ENCODE peak calls at places on chromosomes 4 and X, in ten cellular contexts. O is WTC11; S is bronchial epithelial cell; C is endothelial cell; F is upper lobe of left lung; X is CD8-positive, alpha-beta T cell; N is cardiac fibroblast; E is fibroblast of pulmonary artery; R is Caco-2; Z is CD4-positive, alpha-beta T cell. H is an unnamed sample.

GRCh38 chr4:82852751-82853053 is 38.3 kb downstream of the SEC31A start:
- DNase-seq in O (no peak), S (no peak), C (no peak), F (no peak), X (no peak), N (no peak), E (no peak), R (peak), Z (no peak), H (no peak)

GRCh38 chrX:1596676-1597344 is 5.4 kb downstream of the AKAP17A start:
- DNase-seq in O (no peak), S (no peak), C (no peak), F (no peak), X (no peak), N (no peak), E (no peak), R (no peak), Z (no peak), H (peak)

GRCh38 chr4:43379001-43379400 is 486.5 kb downstream of the GRXCR1 start:
- DNase-seq in O (no peak), S (no peak), C (no peak), F (no peak), X (no peak), N (no peak), E (no peak), R (no peak), Z (no peak), H (no peak)

GRCh38 chr4:127870688-127871087 is 10.0 kb upstream of the PLK4 start:
- DNase-seq in O (no peak), S (peak), C (no peak), F (no peak), X (no peak), N (peak), E (peak), R (no peak), Z (no peak), H (no peak)

GRCh38 chrX:13252726-13253125 is 67.1 kb downstream of the ATXN3L start:
- DNase-seq in O (no peak), S (no peak), C (no peak), F (no peak), X (no peak), N (no peak), E (no peak), R (no peak), Z (no peak), H (no peak)

GRCh38 chr4:28916585-28916984 is 1803.6 kb upstream of the PCDH7 start:
- DNase-seq in O (no peak), S (no peak), C (no peak), F (no peak), X (no peak), N (no peak), E (no peak), R (no peak), Z (no peak), H (no peak)

GRCh38 chr4:120163895-120164294 is 97.2 kb upstream of the MAD2L1 start:
- DNase-seq in O (no peak), S (no peak), C (no peak), F (no peak), X (no peak), N (no peak), E (no peak), R (no peak), Z (no peak), H (no peak)

GRCh38 chr4:128275351-128275750 is 12.3 kb downstream of the PGRMC2 start:
- DNase-seq in O (no peak), S (peak), C (no peak), F (no peak), X (no peak), N (no peak), E (no peak), R (no peak), Z (no peak), H (no peak)

GRCh38 chrX:125289209-125289608 is 30.5 kb upstream of the TEX13C start:
- DNase-seq in O (no peak), S (no peak), C (no peak), F (no peak), X (no peak), N (no peak), E (no peak), R (no peak), Z (no peak), H (no peak)

GRCh38 chr4:164952551-164952950 is 24.9 kb downstream of the TRIM61 start:
- DNase-seq in O (no peak), S (no peak), C (no peak), F (no peak), X (no peak), N (no peak), E (no peak), R (no peak), Z (no peak), H (no peak)

GRCh38 chr4:133483600-133484246 is 334.6 kb downstream of the PCDH10 start:
- DNase-seq in O (no peak), S (peak), C (peak), F (no peak), X (no peak), N (peak), E (peak), R (peak), Z (no peak), H (no peak)

GRCh38 chr4:1569461-1570151 is 114.5 kb downstream of the FAM53A start:
- DNase-seq in O (peak), S (no peak), C (no peak), F (peak), X (no peak), N (no peak), E (no peak), R (no peak), Z (no peak), H (no peak)

GRCh38 chr4:27916432-27917184 is 1056.0 kb downstream of the STIM2 start:
- DNase-seq in O (no peak), S (no peak), C (no peak), F (no peak), X (no peak), N (no peak), E (no peak), R (no peak), Z (no peak), H (no peak)

GRCh38 chrX:102154900-102155805 is 624 bp downstream of the BEX5 start:
- DNase-seq in O (no peak), S (peak), C (peak), F (no peak), X (no peak), N (no peak), E (no peak), R (no peak), Z (peak), H (no peak)

GRCh38 chr4:143036443-143036842 is 148.3 kb upstream of the USP38 start:
- DNase-seq in O (no peak), S (no peak), C (no peak), F (no peak), X (no peak), N (no peak), E (no peak), R (no peak), Z (no peak), H (no peak)

GRCh38 chrX:13295841-13296240 is 24.0 kb downstream of the ATXN3L start:
- DNase-seq in O (no peak), S (peak), C (no peak), F (no peak), X (no peak), N (no peak), E (no peak), R (no peak), Z (no peak), H (no peak)

GRCh38 chr4:144294211-144294610 is 153.7 kb upstream of the GYPA start:
- DNase-seq in O (no peak), S (peak), C (no peak), F (no peak), X (no peak), N (no peak), E (no peak), R (no peak), Z (no peak), H (no peak)
- TF ChIP-seq CTCF in O (no peak), S (no peak), C (no peak), F (no peak), X (no peak), N (no peak), E (no peak), R (no peak), Z (no peak), H (no peak)

DNA sequence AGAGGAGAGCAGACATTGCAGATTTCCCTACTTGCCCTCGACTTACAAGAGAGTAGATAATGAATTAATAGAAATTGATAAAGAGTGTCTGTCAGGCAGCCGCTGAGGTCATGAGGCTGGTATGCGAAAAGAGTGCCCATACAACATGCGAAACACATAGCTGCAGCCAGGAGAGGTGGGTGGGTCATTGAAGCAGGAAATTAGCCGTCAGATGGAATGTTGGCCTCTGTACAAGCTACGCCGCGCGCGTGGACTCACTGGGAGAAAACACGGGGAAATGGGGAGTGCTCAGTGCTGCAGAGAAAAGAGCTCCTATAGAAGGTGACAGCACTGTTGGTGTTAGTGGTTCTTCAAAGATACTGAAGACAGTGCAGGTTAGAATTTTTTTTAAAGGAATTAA is 125.1 kb downstream of the RAPGEF2 start:
- DNase-seq in O (peak), S (peak), C (peak), F (no peak), X (no peak), N (peak), E (peak), R (peak), Z (no peak), H (no peak)
- TF ChIP-seq CTCF in O (no peak), S (peak), C (no peak), F (no peak), X (no peak), N (peak), E (peak), R (no peak), Z (no peak), H (peak)

DNA sequence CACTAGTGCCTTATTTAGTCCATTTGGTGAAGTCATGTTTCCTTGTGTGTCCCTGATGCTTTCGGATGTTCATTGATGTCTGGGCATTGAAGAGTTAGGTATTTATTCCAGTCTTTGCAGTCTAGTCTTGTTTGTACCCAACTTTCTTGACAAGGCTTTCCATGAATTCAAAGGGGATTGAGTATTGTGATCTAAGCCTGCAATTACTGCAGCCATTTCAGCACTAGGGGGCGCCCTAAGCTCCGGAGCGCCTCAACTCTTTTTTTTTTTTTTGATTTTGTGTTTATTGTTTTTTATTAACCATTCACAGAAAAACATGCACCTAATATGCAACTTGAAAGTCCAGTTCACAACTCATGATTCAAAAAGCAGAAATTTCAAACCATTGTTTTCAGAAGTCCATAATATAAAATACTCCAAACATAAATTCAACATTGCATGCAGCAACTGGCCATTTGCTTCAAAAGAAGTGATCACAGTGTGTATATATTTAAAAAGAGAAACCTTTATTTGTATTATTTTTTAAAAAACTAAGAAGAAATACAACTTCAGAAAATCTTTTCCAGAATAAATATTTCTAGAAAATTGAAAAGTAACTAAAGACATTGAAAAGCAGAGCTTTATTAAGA is 59.2 kb downstream of the PTPN13 start:
- DNase-seq in O (peak), S (no peak), C (no peak), F (no peak), X (no peak), N (no peak), E (peak), R (peak), Z (no peak), H (no peak)
- TF ChIP-seq CTCF in O (peak), S (peak), C (peak), F (no peak), X (no peak), N (peak), E (peak), R (peak), Z (no peak), H (peak)

DNA sequence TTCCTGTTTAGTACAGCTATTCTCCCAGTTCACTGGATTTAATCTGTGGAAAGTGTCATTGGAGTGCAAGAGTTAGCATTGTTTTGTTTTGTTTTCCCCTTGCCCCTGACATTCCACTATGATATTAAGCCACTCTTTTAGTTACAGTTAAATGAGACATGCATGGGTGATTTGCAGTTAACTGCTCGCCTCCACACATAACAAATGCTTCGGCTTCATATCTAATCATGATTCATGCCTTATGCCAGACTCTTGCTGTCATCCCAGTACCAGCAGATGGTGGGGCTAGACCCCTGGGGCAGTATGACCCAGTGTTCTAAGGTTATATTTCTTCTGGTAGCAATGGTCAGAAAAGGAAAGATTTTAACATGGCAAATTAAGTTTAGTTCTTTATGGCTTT is 80.1 kb downstream of the RAP1GDS1 start:
- DNase-seq in O (no peak), S (no peak), C (no peak), F (no peak), X (no peak), N (peak), E (peak), R (no peak), Z (no peak), H (no peak)
- TF ChIP-seq CTCF in O (no peak), S (no peak), C (no peak), F (no peak), X (no peak), N (no peak), E (peak), R (no peak), Z (no peak), H (no peak)

GRCh38 chrX:63686878-63687714 is 97.9 kb downstream of the ARHGEF9 start:
- DNase-seq in O (peak), S (peak), C (peak), F (no peak), X (no peak), N (peak), E (peak), R (peak), Z (no peak), H (no peak)
- TF ChIP-seq CTCF in O (no peak), S (peak), C (peak), F (peak), X (peak), N (peak), E (peak), R (peak), Z (peak), H (peak)

DNA sequence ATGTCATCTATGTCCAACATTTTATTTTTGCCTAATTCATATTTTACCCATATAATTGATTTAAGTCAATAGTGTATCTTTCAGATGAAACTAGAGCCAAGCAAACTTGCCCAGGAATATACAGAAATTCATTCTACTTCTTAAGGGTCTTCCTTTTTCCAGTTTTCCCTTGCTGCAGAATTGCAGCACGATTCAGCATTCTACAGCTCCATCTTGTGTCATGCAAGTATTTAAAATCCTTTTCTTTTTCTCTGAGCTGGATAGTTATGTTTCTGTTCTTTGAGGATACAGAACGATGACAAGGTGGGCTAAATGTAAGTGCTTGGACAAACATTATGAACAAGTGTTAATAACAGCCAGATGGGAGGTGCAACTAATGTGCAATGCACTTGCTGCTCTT is 1821.8 kb downstream of the ARAP2 start:
- DNase-seq in O (no peak), S (peak), C (no peak), F (no peak), X (no peak), N (peak), E (peak), R (no peak), Z (no peak), H (no peak)
- TF ChIP-seq CTCF in O (no peak), S (no peak), C (no peak), F (no peak), X (no peak), N (peak), E (peak), R (no peak), Z (no peak), H (no peak)

DNA sequence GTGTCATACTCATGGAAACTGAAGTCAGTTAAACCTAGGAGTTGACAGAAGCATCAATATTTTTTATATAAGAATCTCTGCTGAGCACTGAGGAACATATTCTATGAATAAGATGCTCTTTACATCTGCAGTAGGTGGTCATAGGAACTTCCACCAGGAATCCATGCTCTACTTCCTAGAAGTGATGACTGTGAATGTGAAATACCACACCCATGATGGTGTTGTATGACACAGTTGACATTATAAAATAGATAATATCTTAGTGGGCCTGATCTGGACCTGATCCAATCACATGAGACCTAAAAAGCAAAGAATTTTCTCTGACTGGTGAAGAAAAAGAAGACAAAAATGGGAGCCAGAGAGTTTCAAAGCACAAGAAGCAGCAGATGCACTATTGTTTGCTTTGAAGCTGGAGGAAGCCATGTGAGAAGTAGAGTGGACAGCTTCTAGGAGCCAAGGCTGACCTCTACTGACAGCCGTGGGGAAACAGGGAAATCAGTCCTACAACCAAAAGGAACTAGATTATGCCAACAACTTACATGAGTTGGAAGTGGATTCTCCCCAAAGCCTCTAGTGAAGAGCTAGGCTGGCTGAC is 68.6 kb upstream of the HS3ST1 start:
- DNase-seq in O (no peak), S (peak), C (no peak), F (no peak), X (no peak), N (no peak), E (no peak), R (no peak), Z (no peak), H (no peak)
- TF ChIP-seq CTCF in O (no peak), S (peak), C (no peak), F (no peak), X (no peak), N (no peak), E (no peak), R (no peak), Z (no peak), H (no peak)

DNA sequence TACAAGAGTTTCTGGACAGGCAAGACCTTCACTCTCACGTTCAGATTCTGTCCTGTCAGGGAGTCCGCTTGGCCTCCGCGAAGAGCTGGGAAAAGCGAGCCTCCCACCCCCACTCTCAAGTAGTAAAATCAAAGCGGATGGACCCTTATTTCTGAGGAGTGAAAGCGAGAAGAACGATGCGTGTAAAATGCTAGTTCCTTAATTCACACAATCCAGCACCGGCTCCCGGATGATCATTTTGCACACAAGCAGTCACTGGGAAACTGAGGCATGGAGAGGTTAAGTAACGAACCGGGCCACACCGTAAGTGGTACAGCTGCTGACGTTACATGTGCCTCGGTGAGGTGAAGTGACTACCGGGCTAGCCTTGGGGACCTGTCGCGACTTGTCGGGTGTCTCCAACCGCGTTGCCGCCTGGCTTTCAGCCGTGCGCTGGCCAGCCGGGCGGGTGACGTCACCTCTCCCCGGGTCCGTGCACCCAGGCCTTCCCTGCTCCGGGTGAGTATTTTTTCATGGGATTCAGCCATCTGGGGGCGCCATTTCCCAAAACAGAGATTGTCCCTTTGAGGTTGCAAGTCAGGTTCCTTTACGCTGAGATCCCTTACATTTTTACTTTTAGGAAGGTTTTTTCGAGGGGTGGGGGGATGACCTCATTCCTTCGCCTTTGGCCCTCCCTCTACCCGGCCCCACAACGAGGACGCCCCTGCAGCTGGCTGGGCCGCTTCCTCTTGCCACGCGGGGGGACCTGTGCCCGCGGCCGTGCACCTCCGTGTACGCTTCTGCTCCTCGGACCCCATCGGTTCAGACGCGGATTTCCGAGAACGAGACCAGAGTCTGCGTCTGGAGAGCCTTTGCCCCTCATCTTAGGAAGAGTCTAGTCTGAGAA is 3.4 kb upstream of the SFRP2 start:
- DNase-seq in O (peak), S (peak), C (peak), F (peak), X (no peak), N (peak), E (peak), R (no peak), Z (no peak), H (peak)
- TF ChIP-seq CTCF in O (peak), S (peak), C (peak), F (no peak), X (no peak), N (peak), E (peak), R (no peak), Z (no peak), H (peak)

H was measured in type B pancreatic cell.